ENCODE peak calls at places on chromosomes 13 and 19, in ten cellular contexts. One of them, this sample, is unnamed.

GRCh38 chr19:45076029-45076850 is at the start of gene ZNF296:
- DNase-seq in activated CD4-positive, alpha-beta T cell treated with anti-CD3 and anti-CD28 coated beads for 1 hour: peak
- DNase-seq in hypothalamus: peak
- DNase-seq in amniotic stem cell: no peak
- DNase-seq in GM23338: peak
- DNase-seq in CD4-positive, alpha-beta memory T cell: peak
- DNase-seq in ascending aorta: peak
- DNase-seq in HS-27A: no peak
- DNase-seq in stimulated activated CD4-positive, alpha-beta T cell treated with anti-CD3 and anti-CD28 coated beads, Interleukin-1b, Interleukin-23, amount 100 ng/mL, for 24 hours: peak
- DNase-seq in lung: peak
- DNase-seq in this sample: no peak

GRCh38 chr13:24007979-24008620 is 110.8 kb upstream of the C1QTNF9B start:
- DNase-seq in hypothalamus: no peak
- DNase-seq in amniotic stem cell: no peak
- DNase-seq in activated CD4-positive, alpha-beta T cell treated with anti-CD3 and anti-CD28 coated beads for 1 hour: no peak
- DNase-seq in HS-27A: no peak
- DNase-seq in GM23338: no peak
- DNase-seq in stimulated activated CD4-positive, alpha-beta T cell treated with anti-CD3 and anti-CD28 coated beads, Interleukin-1b, Interleukin-23, amount 100 ng/mL, for 24 hours: no peak
- DNase-seq in lung: no peak
- DNase-seq in ascending aorta: no peak
- DNase-seq in CD4-positive, alpha-beta memory T cell: no peak
- DNase-seq in this sample: no peak

GRCh38 chr13:31905896-31906295 is 125.7 kb upstream of the FRY start:
- DNase-seq in HS-27A: no peak
- DNase-seq in amniotic stem cell: no peak
- DNase-seq in hypothalamus: no peak
- DNase-seq in GM23338: peak
- DNase-seq in lung: no peak
- DNase-seq in stimulated activated CD4-positive, alpha-beta T cell treated with anti-CD3 and anti-CD28 coated beads, Interleukin-1b, Interleukin-23, amount 100 ng/mL, for 24 hours: no peak
- DNase-seq in ascending aorta: no peak
- DNase-seq in activated CD4-positive, alpha-beta T cell treated with anti-CD3 and anti-CD28 coated beads for 1 hour: no peak
- DNase-seq in CD4-positive, alpha-beta memory T cell: no peak
- DNase-seq in this sample: no peak

GRCh38 chr13:80341771-80342271 is 895 bp upstream of the SPRY2 start:
- DNase-seq in hypothalamus: peak
- DNase-seq in GM23338: peak
- DNase-seq in amniotic stem cell: no peak
- DNase-seq in activated CD4-positive, alpha-beta T cell treated with anti-CD3 and anti-CD28 coated beads for 1 hour: no peak
- DNase-seq in HS-27A: no peak
- DNase-seq in ascending aorta: peak
- DNase-seq in CD4-positive, alpha-beta memory T cell: no peak
- DNase-seq in lung: peak
- DNase-seq in stimulated activated CD4-positive, alpha-beta T cell treated with anti-CD3 and anti-CD28 coated beads, Interleukin-1b, Interleukin-23, amount 100 ng/mL, for 24 hours: no peak
- DNase-seq in this sample: peak

GRCh38 chr19:16650821-16651220 is 9.1 kb downstream of the SMIM7 start:
- DNase-seq in CD4-positive, alpha-beta memory T cell: no peak
- DNase-seq in amniotic stem cell: no peak
- DNase-seq in activated CD4-positive, alpha-beta T cell treated with anti-CD3 and anti-CD28 coated beads for 1 hour: no peak
- DNase-seq in GM23338: no peak
- DNase-seq in stimulated activated CD4-positive, alpha-beta T cell treated with anti-CD3 and anti-CD28 coated beads, Interleukin-1b, Interleukin-23, amount 100 ng/mL, for 24 hours: no peak
- DNase-seq in ascending aorta: no peak
- DNase-seq in lung: no peak
- DNase-seq in hypothalamus: no peak
- DNase-seq in HS-27A: no peak
- DNase-seq in this sample: no peak

GRCh38 chr19:54105796-54106195 is 3.1 kb downstream of the NDUFA3 start:
- DNase-seq in hypothalamus: no peak
- DNase-seq in CD4-positive, alpha-beta memory T cell: no peak
- DNase-seq in amniotic stem cell: no peak
- DNase-seq in ascending aorta: no peak
- DNase-seq in HS-27A: no peak
- DNase-seq in lung: no peak
- DNase-seq in activated CD4-positive, alpha-beta T cell treated with anti-CD3 and anti-CD28 coated beads for 1 hour: no peak
- DNase-seq in GM23338: no peak
- DNase-seq in stimulated activated CD4-positive, alpha-beta T cell treated with anti-CD3 and anti-CD28 coated beads, Interleukin-1b, Interleukin-23, amount 100 ng/mL, for 24 hours: no peak
- DNase-seq in this sample: no peak

GRCh38 chr19:47280183-47280797 is 5.6 kb downstream of the INAFM1 start:
- DNase-seq in CD4-positive, alpha-beta memory T cell: peak
- DNase-seq in hypothalamus: no peak
- DNase-seq in activated CD4-positive, alpha-beta T cell treated with anti-CD3 and anti-CD28 coated beads for 1 hour: no peak
- DNase-seq in GM23338: peak
- DNase-seq in HS-27A: no peak
- DNase-seq in amniotic stem cell: no peak
- DNase-seq in ascending aorta: no peak
- DNase-seq in lung: no peak
- DNase-seq in stimulated activated CD4-positive, alpha-beta T cell treated with anti-CD3 and anti-CD28 coated beads, Interleukin-1b, Interleukin-23, amount 100 ng/mL, for 24 hours: no peak
- DNase-seq in this sample: no peak

GRCh38 chr13:73365240-73365639 is 306.4 kb downstream of the KLF5 start:
- DNase-seq in ascending aorta: no peak
- DNase-seq in lung: no peak
- DNase-seq in CD4-positive, alpha-beta memory T cell: no peak
- DNase-seq in stimulated activated CD4-positive, alpha-beta T cell treated with anti-CD3 and anti-CD28 coated beads, Interleukin-1b, Interleukin-23, amount 100 ng/mL, for 24 hours: no peak
- DNase-seq in HS-27A: no peak
- DNase-seq in GM23338: no peak
- DNase-seq in amniotic stem cell: no peak
- DNase-seq in activated CD4-positive, alpha-beta T cell treated with anti-CD3 and anti-CD28 coated beads for 1 hour: no peak
- DNase-seq in hypothalamus: no peak
- DNase-seq in this sample: no peak

GRCh38 chr19:34364830-34365462 is at the start of gene GPI:
- DNase-seq in activated CD4-positive, alpha-beta T cell treated with anti-CD3 and anti-CD28 coated beads for 1 hour: peak
- DNase-seq in GM23338: peak
- DNase-seq in lung: peak
- DNase-seq in stimulated activated CD4-positive, alpha-beta T cell treated with anti-CD3 and anti-CD28 coated beads, Interleukin-1b, Interleukin-23, amount 100 ng/mL, for 24 hours: peak
- DNase-seq in CD4-positive, alpha-beta memory T cell: peak
- DNase-seq in HS-27A: no peak
- DNase-seq in ascending aorta: peak
- DNase-seq in hypothalamus: peak
- DNase-seq in amniotic stem cell: peak
- DNase-seq in this sample: peak

GRCh38 chr19:37551123-37551993 is 43.2 kb downstream of the ZNF571 start:
- DNase-seq in activated CD4-positive, alpha-beta T cell treated with anti-CD3 and anti-CD28 coated beads for 1 hour: peak
- DNase-seq in HS-27A: no peak
- DNase-seq in stimulated activated CD4-positive, alpha-beta T cell treated with anti-CD3 and anti-CD28 coated beads, Interleukin-1b, Interleukin-23, amount 100 ng/mL, for 24 hours: no peak
- DNase-seq in hypothalamus: no peak
- DNase-seq in CD4-positive, alpha-beta memory T cell: peak
- DNase-seq in amniotic stem cell: no peak
- DNase-seq in lung: no peak
- DNase-seq in GM23338: peak
- DNase-seq in ascending aorta: no peak
- DNase-seq in this sample: no peak

GRCh38 chr13:113646376-113646775 is 11.6 kb downstream of the ATP4B start:
- DNase-seq in HS-27A: no peak
- DNase-seq in amniotic stem cell: no peak
- DNase-seq in CD4-positive, alpha-beta memory T cell: no peak
- DNase-seq in activated CD4-positive, alpha-beta T cell treated with anti-CD3 and anti-CD28 coated beads for 1 hour: no peak
- DNase-seq in ascending aorta: peak
- DNase-seq in lung: no peak
- DNase-seq in GM23338: no peak
- DNase-seq in stimulated activated CD4-positive, alpha-beta T cell treated with anti-CD3 and anti-CD28 coated beads, Interleukin-1b, Interleukin-23, amount 100 ng/mL, for 24 hours: no peak
- DNase-seq in hypothalamus: no peak
- DNase-seq in this sample: no peak

GRCh38 chr13:76016799-76017198 is 380.7 kb downstream of the LMO7 start:
- DNase-seq in CD4-positive, alpha-beta memory T cell: peak
- DNase-seq in GM23338: peak
- DNase-seq in HS-27A: no peak
- DNase-seq in stimulated activated CD4-positive, alpha-beta T cell treated with anti-CD3 and anti-CD28 coated beads, Interleukin-1b, Interleukin-23, amount 100 ng/mL, for 24 hours: no peak
- DNase-seq in hypothalamus: no peak
- DNase-seq in ascending aorta: no peak
- DNase-seq in lung: no peak
- DNase-seq in activated CD4-positive, alpha-beta T cell treated with anti-CD3 and anti-CD28 coated beads for 1 hour: no peak
- DNase-seq in amniotic stem cell: no peak
- DNase-seq in this sample: no peak

GRCh38 chr19:2755811-2756210 is 16.0 kb upstream of the SLC39A3 start:
- DNase-seq in hypothalamus: no peak
- DNase-seq in CD4-positive, alpha-beta memory T cell: no peak
- DNase-seq in stimulated activated CD4-positive, alpha-beta T cell treated with anti-CD3 and anti-CD28 coated beads, Interleukin-1b, Interleukin-23, amount 100 ng/mL, for 24 hours: no peak
- DNase-seq in activated CD4-positive, alpha-beta T cell treated with anti-CD3 and anti-CD28 coated beads for 1 hour: no peak
- DNase-seq in HS-27A: no peak
- DNase-seq in ascending aorta: no peak
- DNase-seq in amniotic stem cell: no peak
- DNase-seq in lung: no peak
- DNase-seq in GM23338: no peak
- DNase-seq in this sample: no peak

GRCh38 chr19:57055956-57056355 is 63.8 kb upstream of the USP29 start:
- DNase-seq in lung: no peak
- DNase-seq in HS-27A: no peak
- DNase-seq in stimulated activated CD4-positive, alpha-beta T cell treated with anti-CD3 and anti-CD28 coated beads, Interleukin-1b, Interleukin-23, amount 100 ng/mL, for 24 hours: no peak
- DNase-seq in hypothalamus: no peak
- DNase-seq in ascending aorta: no peak
- DNase-seq in GM23338: no peak
- DNase-seq in activated CD4-positive, alpha-beta T cell treated with anti-CD3 and anti-CD28 coated beads for 1 hour: no peak
- DNase-seq in amniotic stem cell: no peak
- DNase-seq in CD4-positive, alpha-beta memory T cell: no peak
- DNase-seq in this sample: no peak

GRCh38 chr13:112994084-112994780 is 25.2 kb downstream of the MCF2L start:
- DNase-seq in CD4-positive, alpha-beta memory T cell: no peak
- DNase-seq in hypothalamus: no peak
- DNase-seq in stimulated activated CD4-positive, alpha-beta T cell treated with anti-CD3 and anti-CD28 coated beads, Interleukin-1b, Interleukin-23, amount 100 ng/mL, for 24 hours: no peak
- DNase-seq in HS-27A: no peak
- DNase-seq in ascending aorta: no peak
- DNase-seq in GM23338: no peak
- DNase-seq in amniotic stem cell: no peak
- DNase-seq in lung: no peak
- DNase-seq in activated CD4-positive, alpha-beta T cell treated with anti-CD3 and anti-CD28 coated beads for 1 hour: no peak
- DNase-seq in this sample: no peak

GRCh38 chr13:110506859-110507566 is 54.5 kb downstream of the RAB20 start:
- DNase-seq in ascending aorta: peak
- DNase-seq in activated CD4-positive, alpha-beta T cell treated with anti-CD3 and anti-CD28 coated beads for 1 hour: no peak
- DNase-seq in lung: peak
- DNase-seq in GM23338: no peak
- DNase-seq in amniotic stem cell: no peak
- DNase-seq in stimulated activated CD4-positive, alpha-beta T cell treated with anti-CD3 and anti-CD28 coated beads, Interleukin-1b, Interleukin-23, amount 100 ng/mL, for 24 hours: no peak
- DNase-seq in hypothalamus: no peak
- DNase-seq in HS-27A: no peak
- DNase-seq in CD4-positive, alpha-beta memory T cell: no peak
- DNase-seq in this sample: no peak

GRCh38 chr19:52993342-52994178 is 20.2 kb upstream of the ERVV-1 start:
- DNase-seq in amniotic stem cell: peak
- DNase-seq in activated CD4-positive, alpha-beta T cell treated with anti-CD3 and anti-CD28 coated beads for 1 hour: peak
- DNase-seq in GM23338: peak
- DNase-seq in hypothalamus: peak
- DNase-seq in ascending aorta: peak
- DNase-seq in lung: peak
- DNase-seq in HS-27A: no peak
- DNase-seq in stimulated activated CD4-positive, alpha-beta T cell treated with anti-CD3 and anti-CD28 coated beads, Interleukin-1b, Interleukin-23, amount 100 ng/mL, for 24 hours: peak
- DNase-seq in CD4-positive, alpha-beta memory T cell: peak
- DNase-seq in this sample: peak

GRCh38 chr13:74570046-74570445 is 435.8 kb upstream of the KLF12 start:
- DNase-seq in ascending aorta: no peak
- DNase-seq in activated CD4-positive, alpha-beta T cell treated with anti-CD3 and anti-CD28 coated beads for 1 hour: no peak
- DNase-seq in HS-27A: no peak
- DNase-seq in amniotic stem cell: no peak
- DNase-seq in GM23338: no peak
- DNase-seq in lung: no peak
- DNase-seq in stimulated activated CD4-positive, alpha-beta T cell treated with anti-CD3 and anti-CD28 coated beads, Interleukin-1b, Interleukin-23, amount 100 ng/mL, for 24 hours: no peak
- DNase-seq in hypothalamus: no peak
- DNase-seq in CD4-positive, alpha-beta memory T cell: no peak
- DNase-seq in this sample: no peak

GRCh38 chr13:74730556-74731331 is 596.5 kb upstream of the KLF12 start:
- DNase-seq in stimulated activated CD4-positive, alpha-beta T cell treated with anti-CD3 and anti-CD28 coated beads, Interleukin-1b, Interleukin-23, amount 100 ng/mL, for 24 hours: no peak
- DNase-seq in amniotic stem cell: no peak
- DNase-seq in hypothalamus: no peak
- DNase-seq in lung: no peak
- DNase-seq in HS-27A: no peak
- DNase-seq in CD4-positive, alpha-beta memory T cell: no peak
- DNase-seq in GM23338: no peak
- DNase-seq in ascending aorta: no peak
- DNase-seq in activated CD4-positive, alpha-beta T cell treated with anti-CD3 and anti-CD28 coated beads for 1 hour: no peak
- DNase-seq in this sample: no peak